ENCODE peak calls at places on chromosomes 11 and 22, in six cellular contexts. U is right cardiac atrium; G is AG08395; T is naive thymus-derived CD4-positive, alpha-beta T cell; M is COR-L47; F is amniotic stem cell. B is an unnamed sample.

GRCh38 chr11:113675565-113675964 is 30.5 kb downstream of the TMPRSS5 start:
- DNase-seq in U (no peak), G (no peak), T (no peak), M (no peak), F (no peak), B (no peak)

GRCh38 chr11:126862664-126863247 is 137.8 kb downstream of the KIRREL3 start:
- DNase-seq in U (no peak), G (no peak), T (no peak), M (no peak), F (no peak), B (no peak)

GRCh38 chr11:2796508-2797180 is 88.9 kb downstream of the CDKN1C start:
- DNase-seq in U (peak), G (no peak), T (no peak), M (no peak), F (no peak), B (no peak)

GRCh38 chr11:119315139-119316016 is 1.6 kb downstream of the MCAM start:
- DNase-seq in U (peak), G (peak), T (no peak), M (peak), F (no peak), B (no peak)

GRCh38 chr22:48099671-48100070 is 1337.2 kb downstream of the TBC1D22A start:
- DNase-seq in U (no peak), G (no peak), T (no peak), M (no peak), F (no peak), B (no peak)

GRCh38 chr11:44773351-44773965 is 46.7 kb downstream of the TSPAN18 start:
- DNase-seq in U (no peak), G (no peak), T (no peak), M (no peak), F (no peak), B (no peak)

GRCh38 chr11:117228091-117228490 is 3.8 kb downstream of the PCSK7 start:
- DNase-seq in U (peak), G (no peak), T (no peak), M (no peak), F (no peak), B (no peak)

GRCh38 chr11:1824221-1825038 is 10.4 kb upstream of the SYT8 start:
- DNase-seq in U (no peak), G (no peak), T (no peak), M (no peak), F (no peak), B (no peak)

GRCh38 chr11:890794-891600 is 19.6 kb downstream of the CHID1 start:
- DNase-seq in U (no peak), G (no peak), T (no peak), M (peak), F (no peak), B (no peak)

B was measured in smooth muscle cell of the brain vasculature.